ENCODE peak calls at places on chromosomes 12 and 14, in nine cellular contexts. One of them, this sample, is unnamed.

GRCh38 chr12:104958946-104959841 is 1.1 kb upstream of the SLC41A2 start:
- DNase-seq in astrocyte of the spinal cord: peak; percentile 56
- DNase-seq in central memory CD4-positive, alpha-beta T cell: no peak
- DNase-seq in GM19239: no peak
- DNase-seq in heart right ventricle: no peak
- DNase-seq in GOT3: no peak
- DNase-seq in posterior vena cava: no peak
- DNase-seq in central memory CD8-positive, alpha-beta T cell: no peak
- DNase-seq in left cardiac atrium: no peak
- DNase-seq in this sample: no peak

GRCh38 chr14:36505892-36506731 is 13.9 kb downstream of the NKX2-1 start:
- DNase-seq in posterior vena cava: no peak
- DNase-seq in GOT3: no peak
- DNase-seq in heart right ventricle: no peak
- DNase-seq in left cardiac atrium: no peak
- DNase-seq in central memory CD8-positive, alpha-beta T cell: no peak
- DNase-seq in astrocyte of the spinal cord: no peak
- DNase-seq in central memory CD4-positive, alpha-beta T cell: no peak
- DNase-seq in GM19239: peak; percentile 1
- DNase-seq in this sample: no peak

GRCh38 chr12:62194031-62194430 is 66.2 kb upstream of the USP15 start:
- DNase-seq in posterior vena cava: no peak
- DNase-seq in GOT3: no peak
- DNase-seq in GM19239: no peak
- DNase-seq in left cardiac atrium: no peak
- DNase-seq in astrocyte of the spinal cord: no peak
- DNase-seq in central memory CD8-positive, alpha-beta T cell: no peak
- DNase-seq in heart right ventricle: no peak
- DNase-seq in central memory CD4-positive, alpha-beta T cell: no peak
- DNase-seq in this sample: no peak

GRCh38 chr12:46933947-46934346 is 108.2 kb upstream of the SLC38A4 start:
- DNase-seq in GOT3: no peak
- DNase-seq in astrocyte of the spinal cord: peak; percentile 71
- DNase-seq in central memory CD4-positive, alpha-beta T cell: no peak
- DNase-seq in GM19239: no peak
- DNase-seq in posterior vena cava: no peak
- DNase-seq in central memory CD8-positive, alpha-beta T cell: no peak
- DNase-seq in left cardiac atrium: no peak
- DNase-seq in heart right ventricle: no peak
- DNase-seq in this sample: no peak

GRCh38 chr12:100827901-100828520 is 33.4 kb downstream of the ANO4 start:
- DNase-seq in GM19239: peak; percentile 7
- DNase-seq in central memory CD4-positive, alpha-beta T cell: no peak
- DNase-seq in left cardiac atrium: no peak
- DNase-seq in posterior vena cava: no peak
- DNase-seq in GOT3: no peak
- DNase-seq in central memory CD8-positive, alpha-beta T cell: no peak
- DNase-seq in astrocyte of the spinal cord: peak; percentile 54
- DNase-seq in heart right ventricle: no peak
- DNase-seq in this sample: no peak

GRCh38 chr12:9347328-9348127 is 139.3 kb upstream of the PZP start:
- DNase-seq in left cardiac atrium: no peak
- DNase-seq in heart right ventricle: no peak
- DNase-seq in posterior vena cava: no peak
- DNase-seq in central memory CD4-positive, alpha-beta T cell: no peak
- DNase-seq in central memory CD8-positive, alpha-beta T cell: no peak
- DNase-seq in astrocyte of the spinal cord: peak; percentile 55
- DNase-seq in GOT3: no peak
- DNase-seq in GM19239: no peak
- DNase-seq in this sample: peak; percentile 5

GRCh38 chr14:37608649-37609048 is 13.2 kb downstream of the TTC6 start:
- DNase-seq in central memory CD8-positive, alpha-beta T cell: no peak
- DNase-seq in central memory CD4-positive, alpha-beta T cell: no peak
- DNase-seq in posterior vena cava: no peak
- DNase-seq in GM19239: no peak
- DNase-seq in left cardiac atrium: no peak
- DNase-seq in heart right ventricle: no peak
- DNase-seq in astrocyte of the spinal cord: no peak
- DNase-seq in GOT3: no peak
- DNase-seq in this sample: no peak

GRCh38 chr12:85424581-85425348 is 144.7 kb downstream of the ALX1 start:
- DNase-seq in astrocyte of the spinal cord: peak; percentile 24
- DNase-seq in heart right ventricle: no peak
- DNase-seq in left cardiac atrium: no peak
- DNase-seq in central memory CD8-positive, alpha-beta T cell: no peak
- DNase-seq in posterior vena cava: no peak
- DNase-seq in GM19239: no peak
- DNase-seq in central memory CD4-positive, alpha-beta T cell: no peak
- DNase-seq in GOT3: no peak
- DNase-seq in this sample: no peak

GRCh38 chr14:49461529-49462401 is 124.4 kb downstream of the RPS29 start:
- DNase-seq in central memory CD8-positive, alpha-beta T cell: peak; percentile 29
- DNase-seq in GOT3: no peak
- DNase-seq in heart right ventricle: no peak
- DNase-seq in left cardiac atrium: peak; percentile 30
- DNase-seq in posterior vena cava: no peak
- DNase-seq in astrocyte of the spinal cord: peak; percentile 76
- DNase-seq in central memory CD4-positive, alpha-beta T cell: peak; percentile 58
- DNase-seq in GM19239: peak; percentile 31
- DNase-seq in this sample: peak; percentile 13

GRCh38 chr14:21520718-21521117 is 5.4 kb downstream of the SALL2 start:
- DNase-seq in GOT3: no peak
- DNase-seq in astrocyte of the spinal cord: no peak
- DNase-seq in central memory CD4-positive, alpha-beta T cell: no peak
- DNase-seq in central memory CD8-positive, alpha-beta T cell: no peak
- DNase-seq in GM19239: no peak
- DNase-seq in heart right ventricle: no peak
- DNase-seq in left cardiac atrium: no peak
- DNase-seq in posterior vena cava: no peak
- DNase-seq in this sample: no peak

GRCh38 chr14:55705651-55706340 is 125.8 kb downstream of the KTN1 start:
- DNase-seq in posterior vena cava: no peak
- DNase-seq in astrocyte of the spinal cord: no peak
- DNase-seq in GM19239: no peak
- DNase-seq in GOT3: no peak
- DNase-seq in central memory CD4-positive, alpha-beta T cell: no peak
- DNase-seq in left cardiac atrium: no peak
- DNase-seq in central memory CD8-positive, alpha-beta T cell: no peak
- DNase-seq in heart right ventricle: no peak
- DNase-seq in this sample: no peak

GRCh38 chr12:23906329-23906728 is 43.1 kb downstream of the SOX5 start:
- DNase-seq in central memory CD8-positive, alpha-beta T cell: no peak
- DNase-seq in left cardiac atrium: peak; percentile 20
- DNase-seq in central memory CD4-positive, alpha-beta T cell: no peak
- DNase-seq in posterior vena cava: no peak
- DNase-seq in GOT3: no peak
- DNase-seq in heart right ventricle: no peak
- DNase-seq in GM19239: no peak
- DNase-seq in astrocyte of the spinal cord: peak; percentile 90
- DNase-seq in this sample: no peak

GRCh38 chr12:114168061-114168460 is 201.9 kb upstream of the RBM19 start:
- DNase-seq in GOT3: no peak
- DNase-seq in central memory CD8-positive, alpha-beta T cell: no peak
- DNase-seq in heart right ventricle: no peak
- DNase-seq in astrocyte of the spinal cord: peak; percentile 5
- DNase-seq in left cardiac atrium: no peak
- DNase-seq in GM19239: no peak
- DNase-seq in central memory CD4-positive, alpha-beta T cell: no peak
- DNase-seq in posterior vena cava: no peak
- DNase-seq in this sample: no peak

GRCh38 chr14:78968249-78968648 is 798.1 kb downstream of the NRXN3 start:
- DNase-seq in left cardiac atrium: no peak
- DNase-seq in astrocyte of the spinal cord: no peak
- DNase-seq in central memory CD4-positive, alpha-beta T cell: no peak
- DNase-seq in posterior vena cava: no peak
- DNase-seq in heart right ventricle: no peak
- DNase-seq in GM19239: no peak
- DNase-seq in central memory CD8-positive, alpha-beta T cell: no peak
- DNase-seq in GOT3: no peak
- DNase-seq in this sample: no peak

GRCh38 chr14:104688755-104689619 is at the start of gene INF2:
- DNase-seq in left cardiac atrium: peak; percentile 73
- DNase-seq in central memory CD4-positive, alpha-beta T cell: peak; percentile 33
- DNase-seq in posterior vena cava: no peak
- DNase-seq in GOT3: no peak
- DNase-seq in heart right ventricle: peak; percentile 75
- DNase-seq in GM19239: peak; percentile 94
- DNase-seq in central memory CD8-positive, alpha-beta T cell: no peak
- DNase-seq in astrocyte of the spinal cord: peak; percentile 47
- DNase-seq in this sample: no peak

GRCh38 chr14:51776102-51776894 is 84.1 kb upstream of the GNG2 start:
- DNase-seq in GOT3: peak; percentile 2
- DNase-seq in GM19239: peak; percentile 50
- DNase-seq in posterior vena cava: peak; percentile 70
- DNase-seq in central memory CD4-positive, alpha-beta T cell: peak; percentile 2
- DNase-seq in left cardiac atrium: peak; percentile 58
- DNase-seq in heart right ventricle: peak; percentile 35
- DNase-seq in central memory CD8-positive, alpha-beta T cell: no peak
- DNase-seq in astrocyte of the spinal cord: peak; percentile 69
- DNase-seq in this sample: no peak

GRCh38 chr14:68775614-68776126 is 17.2 kb downstream of the ZFP36L1 start:
- DNase-seq in astrocyte of the spinal cord: no peak
- DNase-seq in central memory CD8-positive, alpha-beta T cell: no peak
- DNase-seq in GM19239: no peak
- DNase-seq in central memory CD4-positive, alpha-beta T cell: no peak
- DNase-seq in left cardiac atrium: no peak
- DNase-seq in heart right ventricle: no peak
- DNase-seq in posterior vena cava: peak; percentile 58
- DNase-seq in GOT3: no peak
- DNase-seq in this sample: no peak

GRCh38 chr14:95564060-95564459 is 29.2 kb downstream of the GLRX5 start:
- DNase-seq in posterior vena cava: no peak
- DNase-seq in heart right ventricle: peak; percentile 24
- DNase-seq in central memory CD4-positive, alpha-beta T cell: no peak
- DNase-seq in left cardiac atrium: peak; percentile 31
- DNase-seq in GOT3: no peak
- DNase-seq in central memory CD8-positive, alpha-beta T cell: no peak
- DNase-seq in astrocyte of the spinal cord: peak; percentile 78
- DNase-seq in GM19239: no peak
- DNase-seq in this sample: no peak

GRCh38 chr12:40313928-40314327 is 89.1 kb downstream of the LRRK2 start:
- DNase-seq in GM19239: no peak
- DNase-seq in GOT3: no peak
- DNase-seq in central memory CD4-positive, alpha-beta T cell: no peak
- DNase-seq in left cardiac atrium: no peak
- DNase-seq in posterior vena cava: no peak
- DNase-seq in heart right ventricle: no peak
- DNase-seq in astrocyte of the spinal cord: no peak
- DNase-seq in central memory CD8-positive, alpha-beta T cell: no peak
- DNase-seq in this sample: no peak

GRCh38 chr14:21060590-21061346 is 3.1 kb downstream of the RNASE8 start:
- DNase-seq in astrocyte of the spinal cord: no peak
- DNase-seq in central memory CD4-positive, alpha-beta T cell: no peak
- DNase-seq in left cardiac atrium: no peak
- DNase-seq in GOT3: no peak
- DNase-seq in GM19239: no peak
- DNase-seq in central memory CD8-positive, alpha-beta T cell: no peak
- DNase-seq in heart right ventricle: no peak
- DNase-seq in posterior vena cava: no peak
- DNase-seq in this sample: no peak

GRCh38 chr14:90600619-90601018 is 203.8 kb downstream of the CALM1 start:
- DNase-seq in GOT3: no peak
- DNase-seq in heart right ventricle: no peak
- DNase-seq in astrocyte of the spinal cord: no peak
- DNase-seq in left cardiac atrium: no peak
- DNase-seq in posterior vena cava: peak; percentile 59
- DNase-seq in GM19239: no peak
- DNase-seq in central memory CD4-positive, alpha-beta T cell: no peak
- DNase-seq in central memory CD8-positive, alpha-beta T cell: no peak
- DNase-seq in this sample: no peak

GRCh38 chr12:123024819-123025391 is 44.4 kb downstream of the ARL6IP4 start:
- DNase-seq in central memory CD4-positive, alpha-beta T cell: no peak
- DNase-seq in astrocyte of the spinal cord: peak; percentile 52
- DNase-seq in central memory CD8-positive, alpha-beta T cell: no peak
- DNase-seq in posterior vena cava: no peak
- DNase-seq in heart right ventricle: no peak
- DNase-seq in GOT3: no peak
- DNase-seq in GM19239: no peak
- DNase-seq in left cardiac atrium: no peak
- DNase-seq in this sample: no peak

GRCh38 chr14:77376380-77376770 is 519 bp downstream of the TMED8 start:
- DNase-seq in posterior vena cava: no peak
- DNase-seq in central memory CD8-positive, alpha-beta T cell: no peak
- DNase-seq in central memory CD4-positive, alpha-beta T cell: peak; percentile 9
- DNase-seq in GOT3: no peak
- DNase-seq in GM19239: no peak
- DNase-seq in left cardiac atrium: peak; percentile 22
- DNase-seq in heart right ventricle: no peak
- DNase-seq in astrocyte of the spinal cord: peak; percentile 24
- DNase-seq in this sample: peak; percentile 35

GRCh38 chr14:24286996-24287395 is 12.6 kb downstream of the DHRS1 start:
- DNase-seq in central memory CD4-positive, alpha-beta T cell: no peak
- DNase-seq in astrocyte of the spinal cord: no peak
- DNase-seq in posterior vena cava: no peak
- DNase-seq in central memory CD8-positive, alpha-beta T cell: no peak
- DNase-seq in left cardiac atrium: no peak
- DNase-seq in GM19239: no peak
- DNase-seq in GOT3: no peak
- DNase-seq in heart right ventricle: no peak
- DNase-seq in this sample: no peak

GRCh38 chr14:72962829-72963312 is 36.6 kb downstream of the DCAF4 start:
- DNase-seq in astrocyte of the spinal cord: peak; percentile 80
- DNase-seq in heart right ventricle: no peak
- DNase-seq in left cardiac atrium: no peak
- DNase-seq in central memory CD8-positive, alpha-beta T cell: no peak
- DNase-seq in posterior vena cava: no peak
- DNase-seq in GOT3: peak; percentile 2
- DNase-seq in GM19239: no peak
- DNase-seq in central memory CD4-positive, alpha-beta T cell: no peak
- DNase-seq in this sample: no peak

GRCh38 chr12:65313704-65314317 is 35.3 kb downstream of the MSRB3 start:
- DNase-seq in heart right ventricle: no peak
- DNase-seq in left cardiac atrium: no peak
- DNase-seq in central memory CD4-positive, alpha-beta T cell: no peak
- DNase-seq in central memory CD8-positive, alpha-beta T cell: no peak
- DNase-seq in GOT3: no peak
- DNase-seq in GM19239: no peak
- DNase-seq in astrocyte of the spinal cord: peak; percentile 62
- DNase-seq in posterior vena cava: no peak
- DNase-seq in this sample: no peak

GRCh38 chr14:91947196-91948184 is at the start of gene FBLN5:
- DNase-seq in left cardiac atrium: peak; percentile 73
- DNase-seq in posterior vena cava: peak; percentile 89
- DNase-seq in central memory CD8-positive, alpha-beta T cell: no peak
- DNase-seq in GOT3: no peak
- DNase-seq in heart right ventricle: peak; percentile 72
- DNase-seq in astrocyte of the spinal cord: peak; percentile 80
- DNase-seq in GM19239: no peak
- DNase-seq in central memory CD4-positive, alpha-beta T cell: no peak
- DNase-seq in this sample: no peak